ENCODE peak calls at places on chromosomes 4 and X, in five cellular contexts. J, V, W, F and T are unnamed samples.

GRCh38 chr4:8646296-8647093 is 53.9 kb downstream of the CPZ start:
- DNase-seq in F (no peak), V (no peak), W (no peak), J (no peak), T (no peak)

GRCh38 chr4:159685406-159686092 is 582.7 kb downstream of the RAPGEF2 start:
- DNase-seq in V (no peak), F (no peak), W (no peak), J (no peak), T (peak)

GRCh38 chr4:186104895-186105720 is 604 bp downstream of the FAM149A start:
- DNase-seq in F (no peak), W (no peak), J (no peak), V (no peak), T (peak)

GRCh38 chr4:118814054-118814453 is 21.9 kb downstream of the SEC24D start:
- DNase-seq in V (no peak), F (peak), J (no peak), W (no peak), T (no peak)

GRCh38 chr4:87229979-87230378 is 9.6 kb upstream of the KLHL8 start:
- DNase-seq in F (no peak), W (no peak), V (no peak), J (no peak), T (no peak)

GRCh38 chr4:160044693-160045092 is 941.8 kb downstream of the RAPGEF2 start:
- DNase-seq in J (no peak), F (no peak), W (no peak), V (no peak), T (no peak)

GRCh38 chr4:10140866-10141759 is 24.5 kb upstream of the WDR1 start:
- DNase-seq in F (no peak), V (no peak), W (no peak), J (no peak), T (no peak)

GRCh38 chr4:86974481-86975050 is 39.8 kb downstream of the AFF1 start:
- DNase-seq in V (no peak), W (no peak), J (no peak), F (no peak), T (no peak)

GRCh38 chr4:10732235-10732975 is 47.8 kb upstream of the CLNK start:
- DNase-seq in F (peak), W (no peak), J (no peak), V (no peak), T (no peak)

GRCh38 chr4:79759793-79760192 is 313.2 kb downstream of the ANTXR2 start:
- DNase-seq in F (no peak), J (no peak), W (no peak), V (no peak), T (no peak)

GRCh38 chr4:153223418-153223792 is 19.2 kb downstream of the TRIM2 start:
- DNase-seq in J (peak), F (no peak), W (no peak), V (no peak), T (no peak)

GRCh38 chr4:10106421-10107039 is 10.1 kb downstream of the WDR1 start:
- DNase-seq in V (peak), J (peak), F (no peak), W (peak), T (peak)

GRCh38 chr4:163447481-163447880 is 26.1 kb downstream of the TKTL2 start:
- DNase-seq in J (peak), W (no peak), V (no peak), F (no peak), T (no peak)

GRCh38 chr4:25621027-25621930 is 34.4 kb upstream of the SLC34A2 start:
- DNase-seq in F (no peak), W (no peak), V (no peak), J (no peak), T (no peak)

GRCh38 chr4:164203476-164203875 is 550.5 kb upstream of the SMIM31 start:
- DNase-seq in V (no peak), W (no peak), J (no peak), F (no peak), T (no peak)

GRCh38 chrX:148135738-148136137 is 154.6 kb downstream of the FMR1NB start:
- DNase-seq in F (no peak), W (no peak), J (peak), V (no peak), T (no peak)

GRCh38 chrX:56761167-56761566 is 32.1 kb downstream of the NBDY start:
- DNase-seq in W (no peak), F (no peak), V (no peak), J (no peak), T (no peak)

GRCh38 chr4:1520145-1520661 is 114.0 kb upstream of the NKX1-1 start:
- DNase-seq in W (no peak), J (no peak), V (no peak), F (no peak), T (no peak)

GRCh38 chr4:10611673-10612072 is 72.9 kb downstream of the CLNK start:
- DNase-seq in V (no peak), F (no peak), J (peak), W (no peak), T (peak)

GRCh38 chr4:124060261-124060918 is 652.1 kb downstream of the ANKRD50 start:
- DNase-seq in F (peak), J (peak), V (no peak), W (no peak), T (peak)

GRCh38 chrX:123267220-123267619 is 83.1 kb downstream of the GRIA3 start:
- DNase-seq in F (no peak), V (no peak), W (no peak), J (peak), T (no peak)